ENCODE peak calls at places on chromosome 5, in ten cellular contexts. One of them, this sample, is unnamed.

GRCh38 chr5:11415751-11416150 is 488.5 kb downstream of the CTNND2 start:
- DNase-seq in cardiac fibroblast: no peak
- DNase-seq in colonic mucosa: no peak
- DNase-seq in stomach: no peak
- DNase-seq in BE2C: no peak
- DNase-seq in HCT116: no peak
- DNase-seq in mammary epithelial cell: no peak
- DNase-seq in fibroblast of pulmonary artery: no peak
- DNase-seq in tibial artery: no peak
- DNase-seq in ascending aorta: no peak
- DNase-seq in this sample: no peak

GRCh38 chr5:152142845-152143469 is 218.3 kb upstream of the GLRA1 start:
- DNase-seq in mammary epithelial cell: peak
- DNase-seq in ascending aorta: no peak
- DNase-seq in HCT116: peak
- DNase-seq in cardiac fibroblast: peak
- DNase-seq in BE2C: peak
- DNase-seq in tibial artery: peak
- DNase-seq in colonic mucosa: peak
- DNase-seq in stomach: peak
- DNase-seq in fibroblast of pulmonary artery: peak
- DNase-seq in this sample: peak

GRCh38 chr5:160500776-160501175 is 79.1 kb downstream of the PTTG1 start:
- DNase-seq in mammary epithelial cell: no peak
- DNase-seq in ascending aorta: no peak
- DNase-seq in HCT116: no peak
- DNase-seq in colonic mucosa: no peak
- DNase-seq in cardiac fibroblast: no peak
- DNase-seq in BE2C: no peak
- DNase-seq in fibroblast of pulmonary artery: no peak
- DNase-seq in stomach: no peak
- DNase-seq in tibial artery: no peak
- DNase-seq in this sample: no peak

GRCh38 chr5:45038366-45038987 is 229.7 kb downstream of the MRPS30 start:
- DNase-seq in fibroblast of pulmonary artery: peak
- DNase-seq in BE2C: no peak
- DNase-seq in HCT116: peak
- DNase-seq in tibial artery: no peak
- DNase-seq in ascending aorta: no peak
- DNase-seq in mammary epithelial cell: no peak
- DNase-seq in cardiac fibroblast: peak
- DNase-seq in colonic mucosa: no peak
- DNase-seq in stomach: no peak
- DNase-seq in this sample: peak

GRCh38 chr5:77518304-77518703 is 26.2 kb upstream of the WDR41 start:
- DNase-seq in cardiac fibroblast: peak
- DNase-seq in stomach: no peak
- DNase-seq in BE2C: no peak
- DNase-seq in fibroblast of pulmonary artery: peak
- DNase-seq in HCT116: peak
- DNase-seq in colonic mucosa: no peak
- DNase-seq in mammary epithelial cell: no peak
- DNase-seq in tibial artery: no peak
- DNase-seq in ascending aorta: no peak
- DNase-seq in this sample: no peak

GRCh38 chr5:132050661-132051371 is 9.6 kb upstream of the IL3 start:
- DNase-seq in cardiac fibroblast: no peak
- DNase-seq in mammary epithelial cell: no peak
- DNase-seq in stomach: no peak
- DNase-seq in HCT116: no peak
- DNase-seq in tibial artery: no peak
- DNase-seq in fibroblast of pulmonary artery: no peak
- DNase-seq in ascending aorta: no peak
- DNase-seq in colonic mucosa: no peak
- DNase-seq in BE2C: no peak
- DNase-seq in this sample: no peak

GRCh38 chr5:76472338-76473336 is 69.6 kb downstream of the IQGAP2 start:
- DNase-seq in fibroblast of pulmonary artery: no peak
- DNase-seq in stomach: no peak
- DNase-seq in HCT116: no peak
- DNase-seq in cardiac fibroblast: no peak
- DNase-seq in ascending aorta: no peak
- DNase-seq in colonic mucosa: no peak
- DNase-seq in mammary epithelial cell: peak
- DNase-seq in tibial artery: no peak
- DNase-seq in BE2C: no peak
- DNase-seq in this sample: no peak

GRCh38 chr5:169197343-169197742 is 103.6 kb downstream of the SLIT3 start:
- DNase-seq in fibroblast of pulmonary artery: no peak
- DNase-seq in HCT116: no peak
- DNase-seq in cardiac fibroblast: peak
- DNase-seq in colonic mucosa: no peak
- DNase-seq in mammary epithelial cell: peak
- DNase-seq in ascending aorta: no peak
- DNase-seq in tibial artery: no peak
- DNase-seq in stomach: peak
- DNase-seq in BE2C: no peak
- DNase-seq in this sample: peak

GRCh38 chr5:168073311-168073710 is 218.1 kb upstream of the WWC1 start:
- DNase-seq in stomach: no peak
- DNase-seq in HCT116: no peak
- DNase-seq in mammary epithelial cell: no peak
- DNase-seq in cardiac fibroblast: no peak
- DNase-seq in ascending aorta: no peak
- DNase-seq in colonic mucosa: no peak
- DNase-seq in fibroblast of pulmonary artery: no peak
- DNase-seq in tibial artery: no peak
- DNase-seq in BE2C: no peak
- DNase-seq in this sample: no peak

GRCh38 chr5:66558562-66558961 is 37.6 kb upstream of the MAST4 start:
- DNase-seq in mammary epithelial cell: no peak
- DNase-seq in BE2C: no peak
- DNase-seq in fibroblast of pulmonary artery: no peak
- DNase-seq in ascending aorta: no peak
- DNase-seq in HCT116: no peak
- DNase-seq in cardiac fibroblast: peak
- DNase-seq in colonic mucosa: no peak
- DNase-seq in stomach: no peak
- DNase-seq in tibial artery: no peak
- DNase-seq in this sample: no peak

GRCh38 chr5:154811653-154812465 is 38.5 kb downstream of the FAXDC2 start:
- DNase-seq in fibroblast of pulmonary artery: peak
- DNase-seq in BE2C: peak
- DNase-seq in HCT116: peak
- DNase-seq in ascending aorta: no peak
- DNase-seq in tibial artery: peak
- DNase-seq in cardiac fibroblast: peak
- DNase-seq in colonic mucosa: peak
- DNase-seq in stomach: peak
- DNase-seq in mammary epithelial cell: peak
- DNase-seq in this sample: peak

GRCh38 chr5:43891112-43891511 is 288.1 kb downstream of the NNT start:
- DNase-seq in BE2C: no peak
- DNase-seq in fibroblast of pulmonary artery: no peak
- DNase-seq in HCT116: no peak
- DNase-seq in colonic mucosa: no peak
- DNase-seq in stomach: no peak
- DNase-seq in ascending aorta: no peak
- DNase-seq in cardiac fibroblast: no peak
- DNase-seq in tibial artery: no peak
- DNase-seq in mammary epithelial cell: no peak
- DNase-seq in this sample: peak

GRCh38 chr5:173396311-173396993 is 68.2 kb upstream of the STC2 start:
- DNase-seq in fibroblast of pulmonary artery: peak
- DNase-seq in cardiac fibroblast: peak
- DNase-seq in mammary epithelial cell: no peak
- DNase-seq in ascending aorta: no peak
- DNase-seq in HCT116: peak
- DNase-seq in stomach: no peak
- DNase-seq in BE2C: peak
- DNase-seq in colonic mucosa: no peak
- DNase-seq in tibial artery: no peak
- DNase-seq in this sample: peak

GRCh38 chr5:54692631-54693030 is 175.1 kb downstream of the SNX18 start:
- DNase-seq in HCT116: no peak
- DNase-seq in mammary epithelial cell: no peak
- DNase-seq in stomach: no peak
- DNase-seq in cardiac fibroblast: no peak
- DNase-seq in BE2C: no peak
- DNase-seq in ascending aorta: no peak
- DNase-seq in fibroblast of pulmonary artery: no peak
- DNase-seq in tibial artery: no peak
- DNase-seq in colonic mucosa: no peak
- DNase-seq in this sample: no peak

GRCh38 chr5:54693936-54694510 is 176.5 kb downstream of the SNX18 start:
- DNase-seq in BE2C: peak
- DNase-seq in tibial artery: no peak
- DNase-seq in ascending aorta: no peak
- DNase-seq in colonic mucosa: no peak
- DNase-seq in cardiac fibroblast: no peak
- DNase-seq in HCT116: no peak
- DNase-seq in fibroblast of pulmonary artery: no peak
- DNase-seq in stomach: no peak
- DNase-seq in mammary epithelial cell: no peak
- DNase-seq in this sample: no peak

GRCh38 chr5:54689411-54690251 is 172.1 kb downstream of the SNX18 start:
- DNase-seq in mammary epithelial cell: no peak
- DNase-seq in BE2C: no peak
- DNase-seq in tibial artery: no peak
- DNase-seq in colonic mucosa: no peak
- DNase-seq in fibroblast of pulmonary artery: no peak
- DNase-seq in ascending aorta: no peak
- DNase-seq in stomach: no peak
- DNase-seq in HCT116: no peak
- DNase-seq in cardiac fibroblast: peak
- DNase-seq in this sample: peak

GRCh38 chr5:54695198-54695966 is 177.8 kb downstream of the SNX18 start:
- DNase-seq in stomach: no peak
- DNase-seq in fibroblast of pulmonary artery: no peak
- DNase-seq in ascending aorta: no peak
- DNase-seq in mammary epithelial cell: no peak
- DNase-seq in HCT116: no peak
- DNase-seq in BE2C: no peak
- DNase-seq in cardiac fibroblast: no peak
- DNase-seq in colonic mucosa: no peak
- DNase-seq in tibial artery: no peak
- DNase-seq in this sample: no peak

GRCh38 chr5:54691644-54692043 is 174.1 kb downstream of the SNX18 start:
- DNase-seq in mammary epithelial cell: no peak
- DNase-seq in HCT116: no peak
- DNase-seq in fibroblast of pulmonary artery: no peak
- DNase-seq in stomach: no peak
- DNase-seq in cardiac fibroblast: no peak
- DNase-seq in ascending aorta: no peak
- DNase-seq in colonic mucosa: no peak
- DNase-seq in BE2C: no peak
- DNase-seq in tibial artery: no peak
- DNase-seq in this sample: no peak
- H3K4me3 ChIP-seq in mammary epithelial cell: no peak
- H3K4me3 ChIP-seq in HCT116: no peak
- H3K4me3 ChIP-seq in fibroblast of pulmonary artery: no peak
- H3K4me3 ChIP-seq in stomach: no peak
- H3K4me3 ChIP-seq in cardiac fibroblast: no peak
- H3K4me3 ChIP-seq in ascending aorta: no peak
- H3K4me3 ChIP-seq in colonic mucosa: no peak
- H3K4me3 ChIP-seq in BE2C: no peak
- H3K4me3 ChIP-seq in tibial artery: no peak
- H3K4me3 ChIP-seq in this sample: no peak

GRCh38 chr5:39461007-39461682 is 36.4 kb upstream of the DAB2 start:
- DNase-seq in HCT116: no peak
- DNase-seq in mammary epithelial cell: no peak
- DNase-seq in tibial artery: peak
- DNase-seq in BE2C: no peak
- DNase-seq in fibroblast of pulmonary artery: no peak
- DNase-seq in cardiac fibroblast: no peak
- DNase-seq in colonic mucosa: no peak
- DNase-seq in ascending aorta: no peak
- DNase-seq in stomach: peak
- DNase-seq in this sample: no peak

GRCh38 chr5:39466804-39467203 is 42.0 kb upstream of the DAB2 start:
- DNase-seq in tibial artery: no peak
- DNase-seq in BE2C: no peak
- DNase-seq in HCT116: no peak
- DNase-seq in ascending aorta: no peak
- DNase-seq in fibroblast of pulmonary artery: no peak
- DNase-seq in colonic mucosa: no peak
- DNase-seq in mammary epithelial cell: no peak
- DNase-seq in cardiac fibroblast: no peak
- DNase-seq in stomach: no peak
- DNase-seq in this sample: no peak

GRCh38 chr5:39465843-39466242 is 41.1 kb upstream of the DAB2 start:
- DNase-seq in fibroblast of pulmonary artery: no peak
- DNase-seq in cardiac fibroblast: no peak
- DNase-seq in stomach: no peak
- DNase-seq in ascending aorta: no peak
- DNase-seq in BE2C: no peak
- DNase-seq in tibial artery: no peak
- DNase-seq in HCT116: no peak
- DNase-seq in mammary epithelial cell: no peak
- DNase-seq in colonic mucosa: no peak
- DNase-seq in this sample: no peak

GRCh38 chr5:39462211-39462610 is 37.4 kb upstream of the DAB2 start:
- DNase-seq in fibroblast of pulmonary artery: no peak
- DNase-seq in cardiac fibroblast: no peak
- DNase-seq in colonic mucosa: no peak
- DNase-seq in BE2C: no peak
- DNase-seq in ascending aorta: no peak
- DNase-seq in tibial artery: no peak
- DNase-seq in HCT116: no peak
- DNase-seq in mammary epithelial cell: no peak
- DNase-seq in stomach: no peak
- DNase-seq in this sample: no peak

GRCh38 chr5:39464096-39464495 is 39.3 kb upstream of the DAB2 start:
- DNase-seq in stomach: no peak
- DNase-seq in tibial artery: no peak
- DNase-seq in fibroblast of pulmonary artery: no peak
- DNase-seq in cardiac fibroblast: no peak
- DNase-seq in BE2C: no peak
- DNase-seq in mammary epithelial cell: no peak
- DNase-seq in colonic mucosa: no peak
- DNase-seq in HCT116: no peak
- DNase-seq in ascending aorta: no peak
- DNase-seq in this sample: peak
- TF ChIP-seq CTCF in stomach: no peak
- TF ChIP-seq CTCF in tibial artery: no peak
- TF ChIP-seq CTCF in fibroblast of pulmonary artery: no peak
- TF ChIP-seq CTCF in cardiac fibroblast: no peak
- TF ChIP-seq CTCF in BE2C: no peak
- TF ChIP-seq CTCF in mammary epithelial cell: no peak
- TF ChIP-seq CTCF in colonic mucosa: no peak
- TF ChIP-seq CTCF in HCT116: no peak
- TF ChIP-seq CTCF in ascending aorta: no peak
- TF ChIP-seq CTCF in this sample: no peak

GRCh38 chr5:95958308-95959014 is 3.2 kb downstream of the ELL2 start:
- DNase-seq in BE2C: no peak
- DNase-seq in fibroblast of pulmonary artery: no peak
- DNase-seq in tibial artery: peak
- DNase-seq in cardiac fibroblast: peak
- DNase-seq in mammary epithelial cell: peak
- DNase-seq in stomach: peak
- DNase-seq in colonic mucosa: no peak
- DNase-seq in ascending aorta: no peak
- DNase-seq in HCT116: no peak
- DNase-seq in this sample: peak
- H3K4me3 ChIP-seq in BE2C: no peak
- H3K4me3 ChIP-seq in fibroblast of pulmonary artery: peak
- H3K4me3 ChIP-seq in tibial artery: peak
- H3K4me3 ChIP-seq in cardiac fibroblast: peak
- H3K4me3 ChIP-seq in mammary epithelial cell: peak
- H3K4me3 ChIP-seq in stomach: peak
- H3K4me3 ChIP-seq in colonic mucosa: no peak
- H3K4me3 ChIP-seq in ascending aorta: peak
- H3K4me3 ChIP-seq in HCT116: no peak
- H3K4me3 ChIP-seq in this sample: peak

GRCh38 chr5:60586307-60586901 is 113.6 kb downstream of the DEPDC1B start:
- DNase-seq in fibroblast of pulmonary artery: peak
- DNase-seq in colonic mucosa: no peak
- DNase-seq in HCT116: peak
- DNase-seq in tibial artery: no peak
- DNase-seq in ascending aorta: no peak
- DNase-seq in stomach: no peak
- DNase-seq in cardiac fibroblast: peak
- DNase-seq in mammary epithelial cell: no peak
- DNase-seq in BE2C: no peak
- DNase-seq in this sample: peak
- TF ChIP-seq CTCF in fibroblast of pulmonary artery: peak
- TF ChIP-seq CTCF in colonic mucosa: no peak
- TF ChIP-seq CTCF in HCT116: peak
- TF ChIP-seq CTCF in tibial artery: peak
- TF ChIP-seq CTCF in ascending aorta: peak
- TF ChIP-seq CTCF in stomach: peak
- TF ChIP-seq CTCF in cardiac fibroblast: peak
- TF ChIP-seq CTCF in mammary epithelial cell: peak
- TF ChIP-seq CTCF in BE2C: peak
- TF ChIP-seq CTCF in this sample: peak

This sample was measured in AG10803.